ENCODE peak calls at places on chromosomes 2 and 18, in nine cellular contexts. G is cardiac muscle cell, M is bronchial epithelial cell, E is body of pancreas, S is dorsolateral prefrontal cortex, O is fibroblast of the aortic adventitia, Z is astrocyte of the spinal cord, J is HFF-Myc, C is MM.1S. Y is an unnamed sample.

GRCh38 chr2:101732773-101733256 is 35.3 kb downstream of the MAP4K4 start:
- DNase-seq in M (no peak), O (no peak), Z (no peak), E (no peak), C (no peak), J (no peak), G (no peak), S (no peak), Y (no peak)

GRCh38 chr2:176535480-176536113 is 266.4 kb downstream of the MTX2 start:
- DNase-seq in Z (peak), O (no peak), M (peak), J (no peak), S (no peak), E (no peak), G (no peak), C (no peak), Y (no peak)

GRCh38 chr2:223916181-223916900 is 28.8 kb downstream of the WDFY1 start:
- DNase-seq in C (no peak), E (no peak), M (no peak), O (no peak), J (no peak), S (no peak), G (no peak), Z (no peak), Y (no peak)

GRCh38 chr18:48018806-48019295 is 88.4 kb upstream of the SMAD2 start:
- DNase-seq in M (peak), G (no peak), C (no peak), S (no peak), Z (no peak), O (no peak), J (no peak), E (no peak), Y (no peak)

GRCh38 chr18:908631-909621 is 4.3 kb downstream of the ADCYAP1 start:
- DNase-seq in M (no peak), S (no peak), J (no peak), G (no peak), C (no peak), O (peak), Z (no peak), E (no peak), Y (no peak)

GRCh38 chr2:36919041-36919837 is 47.1 kb downstream of the STRN start:
- DNase-seq in E (no peak), G (peak), J (no peak), O (peak), M (peak), C (no peak), S (no peak), Z (no peak), Y (no peak)

GRCh38 chr2:155301221-155301620 is 602.7 kb downstream of the KCNJ3 start:
- DNase-seq in E (no peak), J (no peak), G (no peak), O (no peak), C (no peak), Z (no peak), S (no peak), M (peak), Y (no peak)

GRCh38 chr2:120589782-120590608 is 145.7 kb upstream of the GLI2 start:
- DNase-seq in Z (peak), C (no peak), M (peak), J (peak), E (no peak), O (peak), S (no peak), G (peak), Y (peak)

GRCh38 chr2:217671871-217672270 is 330.9 kb downstream of the TNS1 start:
- DNase-seq in S (no peak), G (no peak), J (no peak), Z (no peak), O (no peak), E (no peak), C (no peak), M (no peak), Y (no peak)

GRCh38 chr2:113231064-113231463 is 47.7 kb downstream of the PAX8 start:
- DNase-seq in G (no peak), J (no peak), S (no peak), M (no peak), C (no peak), O (peak), E (no peak), Z (no peak), Y (no peak)

GRCh38 chr2:130352229-130352628 is 3.6 kb upstream of the PTPN18 start:
- DNase-seq in C (no peak), J (no peak), O (no peak), Z (no peak), G (no peak), S (no peak), E (no peak), M (no peak), Y (no peak)

GRCh38 chr2:54455584-54456525 is at the start of gene SPTBN1:
- DNase-seq in J (no peak), G (peak), E (peak), O (peak), S (peak), M (peak), Z (peak), C (peak), Y (no peak)

GRCh38 chr2:241702155-241702404 is 241 bp downstream of the ING5 start:
- DNase-seq in M (no peak), E (no peak), Z (peak), O (peak), C (no peak), J (no peak), G (no peak), S (no peak), Y (no peak)

GRCh38 chr18:76405761-76406356 is 89.2 kb downstream of the ZNF516 start:
- DNase-seq in E (no peak), C (peak), S (no peak), O (peak), M (no peak), J (no peak), Z (no peak), G (peak), Y (no peak)

GRCh38 chr18:56696966-56697365 is 45.8 kb downstream of the WDR7 start:
- DNase-seq in O (peak), C (no peak), M (peak), G (no peak), Z (no peak), S (no peak), J (no peak), E (no peak), Y (no peak)

GRCh38 chr2:143513081-143513480 is 383.9 kb downstream of the ARHGAP15 start:
- DNase-seq in C (no peak), E (no peak), M (peak), O (peak), S (peak), G (peak), Z (peak), J (peak), Y (no peak)

GRCh38 chr18:45166341-45167108 is 448.8 kb upstream of the SLC14A2 start:
- DNase-seq in J (peak), C (no peak), S (no peak), E (no peak), Z (peak), G (peak), M (peak), O (peak), Y (no peak)

GRCh38 chr2:241901500-241902351 is 32.2 kb downstream of the RTP5 start:
- DNase-seq in O (peak), S (no peak), M (peak), J (no peak), G (peak), C (no peak), Z (no peak), E (peak), Y (no peak)

GRCh38 chr18:8982416-8983183 is 119.9 kb upstream of the NDUFV2 start:
- DNase-seq in G (peak), O (peak), M (peak), J (peak), E (peak), S (no peak), C (peak), Z (peak), Y (peak)

DNA sequence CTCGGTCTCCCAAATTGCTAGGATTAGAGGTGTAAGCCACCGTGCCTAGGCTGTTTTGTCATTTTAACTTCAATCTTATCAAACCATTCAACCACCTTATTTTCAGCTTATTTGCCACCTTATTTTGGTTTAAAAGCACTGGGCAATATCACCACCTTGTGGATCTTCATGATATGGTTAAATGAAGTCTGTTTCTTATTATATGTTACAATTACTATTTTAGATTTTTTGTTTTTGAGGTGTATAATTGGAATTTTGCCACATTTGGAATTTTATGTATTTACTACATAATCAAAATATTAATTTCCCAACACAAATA is 43.8 kb upstream of the SCN9A start:
- DNase-seq in E (no peak), O (peak), Z (peak), S (no peak), J (no peak), G (peak), M (peak), C (peak), Y (no peak)
- TF ChIP-seq CTCF in E (peak), O (peak), Z (peak), S (peak), J (peak), G (peak), M (peak), C (peak), Y (peak)

DNA sequence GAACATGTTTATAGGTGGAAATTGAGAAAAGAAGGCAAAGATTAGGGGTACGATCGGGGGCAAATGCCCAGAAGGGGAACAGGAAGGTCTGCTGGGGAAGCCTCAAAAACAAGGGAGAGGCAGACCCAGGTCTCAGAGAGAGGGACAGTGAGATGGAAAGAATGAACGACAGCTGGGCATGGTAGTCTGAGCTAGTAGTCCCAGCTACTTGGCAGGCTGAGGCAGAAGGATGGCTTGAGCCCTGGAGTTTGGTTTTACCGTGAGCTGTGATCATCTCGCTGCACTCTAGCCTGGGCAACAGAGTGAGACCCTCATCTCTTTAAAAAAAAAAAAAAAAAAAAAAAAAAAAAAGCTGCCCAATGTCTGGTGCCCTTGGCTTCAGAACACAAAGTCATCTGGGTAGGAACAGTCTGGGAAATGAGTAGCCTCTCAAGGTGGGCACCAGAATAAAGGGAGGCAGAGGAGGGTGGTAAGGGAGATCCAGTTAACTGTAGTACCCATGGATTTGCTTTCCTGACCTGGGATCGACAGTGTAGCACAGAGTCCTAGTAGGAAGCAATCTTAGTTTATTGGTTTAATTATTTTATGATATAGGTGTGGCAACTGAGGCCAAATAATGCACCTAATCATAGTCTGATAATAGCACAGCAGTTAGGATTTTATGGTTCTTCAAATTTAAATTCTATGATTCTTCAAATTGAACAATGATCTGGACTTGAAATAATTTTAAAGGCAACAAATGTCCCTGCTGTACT is 3.5 kb downstream of the RRM2 start:
- DNase-seq in O (no peak), G (no peak), S (peak), M (no peak), Z (no peak), E (no peak), J (no peak), C (no peak), Y (no peak)
- H3K4me3 ChIP-seq in O (no peak), G (no peak), S (no peak), M (no peak), Z (no peak), E (no peak), J (peak), C (peak), Y (no peak)

GRCh38 chr2:150491430-150491829 is 4.0 kb upstream of the RND3 start:
- DNase-seq in S (no peak), C (no peak), J (no peak), M (peak), E (no peak), O (no peak), G (no peak), Z (no peak), Y (no peak)

GRCh38 chr2:150490466-150490865 is 3.0 kb upstream of the RND3 start:
- DNase-seq in J (no peak), S (no peak), O (no peak), E (no peak), Z (no peak), G (no peak), C (no peak), M (no peak), Y (no peak)

GRCh38 chr2:150494234-150494913 is 6.9 kb upstream of the RND3 start:
- DNase-seq in O (no peak), C (no peak), Z (no peak), E (no peak), J (no peak), M (no peak), G (no peak), S (no peak), Y (no peak)

GRCh38 chr2:150491943-150492342 is 4.5 kb upstream of the RND3 start:
- DNase-seq in C (no peak), M (peak), S (no peak), Z (peak), E (no peak), J (no peak), G (no peak), O (peak), Y (no peak)

DNA sequence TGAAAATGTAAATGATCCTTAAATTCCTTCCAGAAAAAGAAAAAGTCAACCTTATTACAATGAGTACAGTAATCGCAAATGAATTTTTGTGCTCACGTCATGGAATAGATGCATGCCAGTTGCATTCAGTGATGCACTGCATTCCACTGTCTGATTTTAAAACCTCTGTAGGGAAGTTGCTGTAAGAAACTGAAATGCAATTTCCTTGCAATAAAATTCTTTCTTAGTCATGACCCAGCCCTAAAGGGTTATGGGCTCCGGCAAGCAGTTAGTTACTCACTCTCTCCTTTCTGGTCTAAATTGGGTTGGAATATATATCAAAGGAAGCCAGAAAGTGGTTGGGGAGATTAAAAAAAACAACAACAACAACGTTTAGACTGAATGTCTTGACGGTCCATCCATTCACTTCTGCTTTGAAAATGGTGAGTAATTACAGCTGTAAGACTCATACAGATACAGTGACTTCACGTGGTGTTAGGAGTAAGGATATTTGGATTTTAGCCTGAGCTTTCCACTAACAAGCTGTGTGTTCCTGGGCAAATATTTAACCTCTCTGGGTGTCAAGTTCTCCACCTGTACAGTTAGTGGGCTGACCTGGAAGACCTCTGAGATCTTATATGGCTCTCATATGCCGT is 8.6 kb upstream of the RND3 start:
- DNase-seq in M (peak), G (peak), J (no peak), Z (peak), S (no peak), O (peak), C (no peak), E (no peak), Y (no peak)
- TF ChIP-seq CTCF in M (no peak), G (no peak), J (no peak), Z (no peak), S (no peak), O (no peak), C (no peak), E (no peak), Y (no peak)

GRCh38 chr2:152336854-152337510 is 2.0 kb downstream of the FMNL2 start:
- DNase-seq in Z (peak), C (no peak), E (peak), J (no peak), G (peak), S (peak), O (peak), M (peak), Y (no peak)
- H3K4me3 ChIP-seq in Z (peak), C (no peak), E (peak), J (peak), G (peak), S (peak), O (peak), M (peak), Y (peak)

DNA sequence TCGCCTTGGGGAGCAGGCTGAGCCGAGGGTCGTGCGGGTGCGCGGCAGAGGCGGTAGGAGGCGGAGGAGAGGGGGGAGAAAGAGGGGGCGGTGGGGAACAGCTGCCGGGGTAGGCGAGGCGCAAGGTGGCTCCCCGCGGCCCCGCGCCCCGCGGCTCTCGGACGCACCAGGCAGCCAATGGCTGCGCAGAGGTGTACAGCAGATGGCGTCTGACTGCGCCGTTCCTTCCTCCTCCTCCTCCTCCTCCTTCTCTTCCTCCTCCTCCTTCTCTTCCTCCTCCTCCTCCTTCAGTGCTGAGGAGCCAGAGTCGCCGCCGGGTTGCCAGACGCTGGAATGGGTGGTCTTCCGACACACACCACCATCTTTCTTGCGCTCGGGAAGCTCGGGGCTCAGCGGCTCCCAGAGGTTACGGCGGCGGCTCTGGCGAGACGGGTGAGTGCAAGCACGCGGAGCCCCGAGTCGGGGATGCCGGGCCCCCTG is at the start of gene THSD7B:
- DNase-seq in J (no peak), S (no peak), Z (no peak), C (peak), O (no peak), G (no peak), M (no peak), E (no peak), Y (no peak)
- TF ChIP-seq CTCF in J (no peak), S (no peak), Z (no peak), C (no peak), O (no peak), G (no peak), M (no peak), E (no peak), Y (no peak)

GRCh38 chr2:136127356-136127755 is 9.4 kb upstream of the CXCR4 start:
- DNase-seq in E (no peak), G (no peak), J (no peak), M (no peak), C (no peak), S (no peak), Z (no peak), O (no peak), Y (no peak)

GRCh38 chr2:136125226-136125625 is 7.3 kb upstream of the CXCR4 start:
- DNase-seq in J (no peak), E (no peak), Z (no peak), O (no peak), S (no peak), C (no peak), M (no peak), G (no peak), Y (no peak)

GRCh38 chr2:136126021-136126420 is 8.1 kb upstream of the CXCR4 start:
- DNase-seq in Z (no peak), O (no peak), J (no peak), E (no peak), M (no peak), G (no peak), C (no peak), S (no peak), Y (no peak)

GRCh38 chr2:136128905-136129304 is 11.0 kb upstream of the CXCR4 start:
- DNase-seq in J (no peak), G (no peak), Z (no peak), E (no peak), O (no peak), S (no peak), M (no peak), C (no peak), Y (no peak)

GRCh38 chr2:136126527-136126926 is 8.6 kb upstream of the CXCR4 start:
- DNase-seq in G (no peak), S (no peak), O (no peak), C (no peak), Z (no peak), E (no peak), J (no peak), M (no peak), Y (no peak)
- H3K4me3 ChIP-seq in G (no peak), S (no peak), O (no peak), C (no peak), Z (no peak), E (no peak), J (no peak), M (no peak), Y (no peak)

GRCh38 chr2:187656123-187656522 is 101.9 kb upstream of the TFPI start:
- DNase-seq in G (no peak), M (no peak), S (no peak), O (no peak), C (no peak), Z (no peak), E (no peak), J (no peak), Y (no peak)

GRCh38 chr2:187655001-187655400 is 100.8 kb upstream of the TFPI start:
- DNase-seq in G (no peak), M (no peak), E (no peak), O (no peak), J (no peak), C (no peak), Z (no peak), S (no peak), Y (no peak)

GRCh38 chr2:187654535-187654934 is 100.3 kb upstream of the TFPI start:
- DNase-seq in C (no peak), E (peak), O (no peak), J (no peak), Z (no peak), S (no peak), M (no peak), G (no peak), Y (no peak)

DNA sequence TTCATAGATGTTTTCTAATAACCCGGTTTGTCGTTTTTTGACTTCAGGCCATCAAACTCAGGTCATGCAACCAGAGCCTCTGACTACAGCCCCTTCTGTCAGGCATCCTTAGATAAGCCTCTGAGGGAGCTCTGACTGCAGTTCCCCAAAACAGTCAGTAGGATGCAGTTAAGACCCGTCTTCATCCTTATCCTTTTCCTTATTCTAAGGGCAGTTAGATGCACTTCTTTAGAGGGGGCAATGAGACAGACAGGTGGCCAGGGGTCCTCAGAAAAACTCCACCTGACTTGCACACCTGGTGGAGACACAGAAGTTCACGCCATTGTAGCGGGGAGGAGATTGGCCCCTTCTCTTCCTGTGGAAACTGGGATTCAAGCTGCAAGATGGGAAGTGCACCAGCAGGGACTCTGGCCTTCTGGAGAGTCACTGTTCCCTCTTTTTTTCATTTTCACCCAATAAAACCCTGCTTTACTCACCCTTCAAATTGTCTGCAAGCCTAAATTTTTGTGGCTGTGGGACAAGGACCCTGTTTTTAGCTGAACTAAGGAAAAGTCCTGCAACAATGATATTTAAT is 104.8 kb upstream of the TFPI start:
- DNase-seq in S (no peak), O (peak), G (peak), C (no peak), Z (peak), J (no peak), E (no peak), M (peak), Y (no peak)
- TF ChIP-seq CTCF in S (no peak), O (peak), G (peak), C (no peak), Z (peak), J (peak), E (peak), M (peak), Y (peak)

Y was measured in epithelial cell of proximal tubule.